ENCODE peak calls at places on chromosomes 13 and 19, in five cellular contexts. A is activated CD4-positive, alpha-beta T cell treated with anti-CD3 and anti-CD28 coated beads, Interleukin-2, amount 10 ng/mL, durations not matched to agents 7 days and 5 days; M is GM10248; X is GM04504; B is GM03348. D is an unnamed sample.

GRCh38 chr19:36213793-36214387 is 575 bp downstream of the ZNF565 start:
- DNase-seq in B (no peak), X (peak), M (no peak), A (no peak), D (no peak)

GRCh38 chr13:103012611-103013010 is 53.6 kb downstream of the SLC10A2 start:
- DNase-seq in A (no peak), X (no peak), M (no peak), B (no peak), D (no peak)

GRCh38 chr19:49763230-49763629 is at the start of gene TSKS:
- DNase-seq in M (no peak), A (no peak), X (no peak), B (no peak), D (no peak)

GRCh38 chr19:6802336-6803035 is 30.0 kb downstream of the VAV1 start:
- DNase-seq in X (no peak), M (peak), B (no peak), A (peak), D (no peak)

GRCh38 chr19:7739211-7739752 is 7.4 kb upstream of the CLEC4G start:
- DNase-seq in X (no peak), M (no peak), B (no peak), A (no peak), D (no peak)

GRCh38 chr13:28336193-28336657 is 158.7 kb downstream of the FLT1 start:
- DNase-seq in A (no peak), X (no peak), B (no peak), M (no peak), D (no peak)

GRCh38 chr13:41900918-41901317 is 60.0 kb downstream of the VWA8 start:
- DNase-seq in B (no peak), A (no peak), X (no peak), M (no peak), D (no peak)

GRCh38 chr19:35116085-35116801 is 620 bp downstream of the FXYD3 start:
- DNase-seq in X (no peak), A (no peak), B (no peak), M (no peak), D (no peak)

GRCh38 chr19:5891938-5892771 is 11.4 kb downstream of the NDUFA11 start:
- DNase-seq in A (no peak), M (no peak), X (no peak), B (peak), D (no peak)

GRCh38 chr13:42140494-42140893 is 92.0 kb downstream of the DGKH start:
- DNase-seq in A (no peak), M (no peak), X (no peak), B (no peak), D (no peak)

GRCh38 chr19:58581227-58582141 is 8.3 kb upstream of the MZF1 start:
- DNase-seq in X (peak), M (peak), B (peak), A (peak), D (peak)

GRCh38 chr13:32932376-32932775 is 83.8 kb upstream of the KL start:
- DNase-seq in A (no peak), X (no peak), M (no peak), B (no peak), D (no peak)

GRCh38 chr19:1401138-1401888 is at the start of gene GAMT:
- DNase-seq in M (peak), A (peak), B (peak), X (no peak), D (no peak)

GRCh38 chr13:76512676-76513277 is 373.4 kb downstream of the KCTD12 start:
- DNase-seq in A (no peak), X (peak), M (no peak), B (peak), D (peak)

GRCh38 chr19:12884926-12885748 is 1.9 kb downstream of the KLF1 start:
- DNase-seq in X (no peak), A (peak), B (peak), M (peak), D (no peak)

GRCh38 chr13:42215578-42216421 is 56.2 kb upstream of the AKAP11 start:
- DNase-seq in A (peak), M (no peak), B (peak), X (peak), D (peak)

GRCh38 chr19:45528744-45529453 is 21.6 kb downstream of the VASP start:
- DNase-seq in X (no peak), B (peak), M (no peak), A (no peak), D (no peak)

GRCh38 chr19:47613165-47614146 is 4.5 kb downstream of the BICRA start:
- DNase-seq in B (peak), M (no peak), X (peak), A (no peak), D (peak)

GRCh38 chr19:44701228-44701627 is 2.3 kb downstream of the CEACAM16 start:
- DNase-seq in A (no peak), X (no peak), B (no peak), M (no peak), D (no peak)

GRCh38 chr19:408441-409005 is 424 bp downstream of the C2CD4C start:
- DNase-seq in B (no peak), A (no peak), X (no peak), M (no peak), D (no peak)

GRCh38 chr13:43574601-43575000 is 212.2 kb downstream of the ENOX1 start:
- DNase-seq in M (no peak), X (no peak), B (no peak), A (no peak), D (no peak)

GRCh38 chr19:48836089-48837017 is at the start of gene HSD17B14:
- DNase-seq in X (peak), A (no peak), B (peak), M (no peak), D (no peak)

GRCh38 chr19:46975918-46976782 is 43.5 kb upstream of the NPAS1 start:
- DNase-seq in M (no peak), X (peak), B (peak), A (no peak), D (peak)

GRCh38 chr19:54207908-54208783 is 7.5 kb downstream of the RPS9 start:
- DNase-seq in A (peak), M (peak), B (no peak), X (no peak), D (peak)

GRCh38 chr13:37097008-37097579 is 8.4 kb downstream of the CSNK1A1L start:
- DNase-seq in B (peak), M (no peak), A (no peak), X (no peak), D (no peak)

GRCh38 chr13:113918580-113918979 is 54.7 kb upstream of the GAS6 start:
- DNase-seq in B (no peak), A (no peak), X (no peak), M (no peak), D (no peak)

GRCh38 chr13:72864142-72865035 is 82.5 kb downstream of the PIBF1 start:
- DNase-seq in B (peak), A (no peak), X (peak), M (peak), D (peak)